ENCODE peak calls at places on chromosome 21, in seven cellular contexts. G is CD8-positive, alpha-beta T cell; X is heart right ventricle; B is ovary; M is spleen; Y is psoas muscle; Z is thyroid gland. U is an unnamed sample.

GRCh38 chr21:38628426-38628825 is 130.1 kb upstream of the ERG start:
- DNase-seq in Y (no peak), X (no peak), G (no peak), M (no peak), B (no peak), Z (no peak), U (no peak)

GRCh38 chr21:32844653-32845443 is 73.3 kb upstream of the PAXBP1 start:
- DNase-seq in G (no peak), B (no peak), Y (no peak), Z (no peak), X (no peak), M (no peak), U (no peak)

GRCh38 chr21:44984428-44984791 is 44.6 kb downstream of the SLX9 start:
- DNase-seq in Y (peak), Z (no peak), B (no peak), M (peak), X (peak), G (no peak), U (no peak)

GRCh38 chr21:41895643-41896493 is 16.7 kb upstream of the PRDM15 start:
- DNase-seq in Y (no peak), B (no peak), M (peak), X (no peak), G (peak), Z (peak), U (no peak)

GRCh38 chr21:37496972-37497371 is 130.4 kb downstream of the DYRK1A start:
- DNase-seq in G (no peak), M (no peak), Z (no peak), B (no peak), Y (no peak), X (no peak), U (no peak)

GRCh38 chr21:46158666-46159300 is 3.4 kb upstream of the FTCD start:
- DNase-seq in Z (no peak), G (no peak), X (no peak), Y (peak), B (no peak), M (no peak), U (peak)

GRCh38 chr21:30408782-30409494 is 13.1 kb downstream of the KRTAP13-1 start:
- DNase-seq in Y (no peak), Z (peak), G (no peak), B (no peak), X (peak), M (no peak), U (no peak)

GRCh38 chr21:32411366-32412161 is 942 bp upstream of the EVA1C start:
- DNase-seq in Y (peak), X (peak), M (peak), B (peak), G (peak), Z (peak), U (peak)

GRCh38 chr21:31877558-31877957 is 4.7 kb downstream of the HUNK start:
- DNase-seq in G (no peak), Y (no peak), M (peak), B (no peak), Z (no peak), X (no peak), U (no peak)

GRCh38 chr21:31665397-31665796 is 5.9 kb downstream of the SOD1 start:
- DNase-seq in X (no peak), B (no peak), Z (no peak), M (no peak), Y (no peak), G (no peak), U (no peak)

GRCh38 chr21:19992540-19992939 is 1005.7 kb upstream of the NCAM2 start:
- DNase-seq in B (no peak), X (no peak), G (no peak), Y (no peak), Z (no peak), M (no peak), U (no peak)

GRCh38 chr21:36606292-36606982 is 92.5 kb upstream of the SIM2 start:
- DNase-seq in G (no peak), X (no peak), B (no peak), Y (no peak), Z (no peak), M (no peak), U (no peak)

GRCh38 chr21:31554511-31555022 is 104.9 kb upstream of the SOD1 start:
- DNase-seq in Z (no peak), Y (no peak), G (no peak), X (no peak), B (no peak), M (no peak), U (no peak)

GRCh38 chr21:37257526-37257966 is 9.6 kb downstream of the VPS26C start:
- DNase-seq in B (peak), Y (peak), Z (peak), G (no peak), M (peak), X (no peak), U (no peak)

GRCh38 chr21:31310750-31311149 is 33.3 kb downstream of the TIAM1 start:
- DNase-seq in G (no peak), M (no peak), X (no peak), B (no peak), Y (no peak), Z (no peak), U (no peak)

GRCh38 chr21:42571391-42572150 is 57.9 kb downstream of the SLC37A1 start:
- DNase-seq in B (no peak), X (no peak), G (no peak), Z (no peak), Y (peak), M (peak), U (no peak)

GRCh38 chr21:45504021-45504515 is 38.2 kb downstream of the SLC19A1 start:
- DNase-seq in B (peak), Z (no peak), M (peak), X (peak), G (no peak), Y (peak), U (no peak)

GRCh38 chr21:45541221-45542039 is 810 bp downstream of the SLC19A1 start:
- DNase-seq in X (peak), Y (peak), G (peak), B (peak), M (peak), Z (peak), U (peak)

GRCh38 chr21:41183575-41183974 is 15.6 kb downstream of the BACE2 start:
- DNase-seq in M (no peak), X (no peak), Z (no peak), B (no peak), G (no peak), Y (no peak), U (no peak)

GRCh38 chr21:42626171-42626570 is 27.2 kb upstream of the PDE9A start:
- DNase-seq in B (no peak), Z (no peak), Y (no peak), M (peak), G (no peak), X (no peak), U (no peak)

GRCh38 chr21:38849776-38850175 is 44.0 kb downstream of the ETS2 start:
- DNase-seq in M (no peak), X (no peak), Y (no peak), Z (no peak), G (no peak), B (no peak), U (no peak)

GRCh38 chr21:14863745-14864210 is 201.0 kb downstream of the NRIP1 start:
- DNase-seq in Z (no peak), B (no peak), G (no peak), X (no peak), M (no peak), Y (no peak), U (no peak)

GRCh38 chr21:36487641-36488307 is 7.9 kb upstream of the CLDN14 start:
- DNase-seq in G (no peak), X (no peak), Y (no peak), Z (no peak), M (no peak), B (no peak), U (no peak)

GRCh38 chr21:33949516-33950424 is 34.2 kb upstream of the ATP5PO start:
- DNase-seq in M (no peak), X (no peak), Z (no peak), G (peak), Y (no peak), B (no peak), U (no peak)

GRCh38 chr21:32131960-32132359 is 146.9 kb downstream of the MIS18A start:
- DNase-seq in G (no peak), X (no peak), Z (peak), M (no peak), Y (no peak), B (no peak), U (no peak)

GRCh38 chr21:45588861-45589491 is 46.7 kb upstream of the SLC19A1 start:
- DNase-seq in Z (no peak), M (no peak), G (no peak), B (no peak), Y (no peak), X (no peak), U (no peak)

GRCh38 chr21:38768385-38769071 is 37.2 kb upstream of the ETS2 start:
- DNase-seq in Y (no peak), Z (no peak), M (no peak), X (no peak), B (no peak), G (no peak), U (no peak)

GRCh38 chr21:45539046-45539795 is 3.0 kb downstream of the SLC19A1 start:
- DNase-seq in G (no peak), X (no peak), M (peak), Z (peak), Y (peak), B (peak), U (peak)

GRCh38 chr21:36729301-36729970 is 30.5 kb downstream of the SIM2 start:
- DNase-seq in B (no peak), Z (no peak), X (no peak), Y (no peak), G (no peak), M (peak), U (peak)

GRCh38 chr21:16965424-16965823 is 547.4 kb upstream of the CXADR start:
- DNase-seq in G (no peak), X (no peak), B (no peak), Y (no peak), M (no peak), Z (no peak), U (no peak)
- H3K27ac ChIP-seq in G (no peak), X (no peak), B (no peak), Y (no peak), M (no peak), Z (no peak), U (no peak)

GRCh38 chr21:29124645-29125044 is 5.8 kb upstream of the MAP3K7CL start:
- DNase-seq in G (no peak), Y (no peak), X (no peak), Z (no peak), B (no peak), M (no peak), U (no peak)
- H3K4me3 ChIP-seq in G (no peak), Y (no peak), X (no peak), Z (no peak), B (no peak), M (no peak), U (no peak)

GRCh38 chr21:29155933-29156260 is 25.5 kb downstream of the MAP3K7CL start:
- DNase-seq in Z (no peak), G (no peak), B (no peak), M (no peak), X (no peak), Y (no peak), U (no peak)

GRCh38 chr21:29152936-29153335 is 22.5 kb downstream of the MAP3K7CL start:
- DNase-seq in B (no peak), M (no peak), G (no peak), Y (no peak), Z (no peak), X (no peak), U (no peak)

GRCh38 chr21:29157084-29157483 is 26.6 kb downstream of the MAP3K7CL start:
- DNase-seq in B (no peak), M (no peak), Z (no peak), G (no peak), X (no peak), Y (no peak), U (no peak)

GRCh38 chr21:29154270-29154669 is 23.8 kb downstream of the MAP3K7CL start:
- DNase-seq in G (no peak), M (no peak), B (no peak), Z (no peak), Y (no peak), X (no peak), U (no peak)

DNA sequence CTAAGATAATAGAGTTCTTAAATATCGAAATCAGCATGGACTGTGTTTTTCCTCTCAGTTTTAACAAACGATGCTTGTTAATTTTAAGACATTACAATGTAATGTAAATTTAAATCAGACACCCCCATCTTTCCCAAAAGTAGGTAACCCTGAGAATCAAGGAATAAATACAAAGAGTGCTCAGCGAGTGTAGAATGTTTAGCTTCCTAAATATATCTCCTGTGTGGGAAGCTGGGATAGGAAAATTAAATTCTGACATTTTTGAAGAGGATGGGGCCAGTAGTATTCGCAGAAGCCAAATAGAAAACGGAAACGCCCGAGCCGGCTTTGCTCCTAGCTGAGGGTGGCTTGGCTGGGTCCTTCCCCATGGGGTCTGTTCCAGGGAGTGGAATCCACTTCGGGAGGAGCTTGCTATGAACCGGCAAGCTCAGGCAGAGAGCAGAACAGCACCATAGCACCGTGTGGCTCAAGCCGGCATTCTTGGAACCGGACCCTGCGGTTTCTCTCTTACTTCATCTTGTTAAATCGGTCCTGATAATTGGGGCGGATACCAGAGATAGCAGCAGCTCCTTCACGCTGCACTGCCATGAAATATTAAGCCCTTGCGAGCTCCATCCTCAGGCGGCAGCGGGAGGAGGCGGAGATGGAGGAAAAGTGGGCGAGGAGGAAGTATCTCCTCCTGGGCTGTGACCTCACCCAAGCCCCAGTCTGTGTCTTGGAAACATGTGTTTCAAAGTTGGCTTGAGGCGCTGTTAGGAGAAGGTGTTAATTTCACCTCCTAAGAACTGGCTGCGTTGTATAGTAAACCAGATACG is 24.9 kb downstream of the MAP3K7CL start:
- DNase-seq in X (peak), Z (peak), M (no peak), G (no peak), B (peak), Y (peak), U (peak)
- TF ChIP-seq CTCF in X (no peak), Z (no peak), M (no peak), G (no peak), B (no peak), Y (no peak), U (no peak)

GRCh38 chr21:43789276-43790052 is at the start of gene RRP1:
- DNase-seq in M (peak), Z (peak), X (peak), B (peak), G (peak), Y (peak), U (peak)
- H3K27ac ChIP-seq in M (peak), Z (peak), X (peak), B (peak), G (peak), Y (peak), U (peak)

GRCh38 chr21:35045539-35046222 is 3.4 kb downstream of the RUNX1 start:
- DNase-seq in Y (no peak), X (no peak), Z (no peak), G (peak), M (no peak), B (no peak), U (no peak)
- H3K4me3 ChIP-seq in Y (peak), X (no peak), Z (no peak), G (peak), M (peak), B (no peak), U (no peak)

DNA sequence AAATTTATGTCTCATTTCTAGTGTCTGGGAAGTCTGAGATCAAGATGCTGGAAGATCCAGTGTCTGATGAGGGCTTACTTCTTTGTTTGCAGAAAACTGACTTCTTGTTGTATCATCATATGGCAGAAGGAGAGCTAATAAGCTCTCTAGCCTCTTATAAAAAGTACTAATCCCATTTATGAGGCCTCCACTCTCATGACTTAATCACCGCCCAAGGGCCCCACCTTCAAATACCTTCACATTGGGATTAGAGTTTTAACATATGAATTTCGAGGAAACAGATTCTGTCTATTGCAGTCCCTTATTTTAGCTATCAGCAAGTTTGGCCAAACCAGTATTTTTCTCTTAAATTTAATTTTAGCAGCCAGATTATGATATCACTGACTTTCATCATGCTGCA is 150.2 kb upstream of the TMPRSS15 start:
- DNase-seq in Y (no peak), Z (no peak), M (no peak), G (no peak), B (no peak), X (no peak), U (no peak)
- TF ChIP-seq CTCF in Y (no peak), Z (no peak), M (no peak), G (no peak), B (no peak), X (no peak), U (no peak)

GRCh38 chr21:16588433-16588860 is 858.7 kb downstream of the USP25 start:
- DNase-seq in Y (peak), Z (peak), X (peak), B (peak), M (no peak), G (no peak), U (peak)
- H3K27ac ChIP-seq in Y (peak), Z (peak), X (peak), B (peak), M (no peak), G (no peak), U (peak)

GRCh38 chr21:17911628-17912027 is 92.5 kb upstream of the C21orf91 start:
- DNase-seq in M (no peak), Y (no peak), Z (no peak), B (no peak), X (no peak), G (no peak), U (no peak)

GRCh38 chr21:17921579-17922530 is 102.7 kb upstream of the C21orf91 start:
- DNase-seq in X (no peak), M (no peak), Z (no peak), B (no peak), G (no peak), Y (no peak), U (no peak)

DNA sequence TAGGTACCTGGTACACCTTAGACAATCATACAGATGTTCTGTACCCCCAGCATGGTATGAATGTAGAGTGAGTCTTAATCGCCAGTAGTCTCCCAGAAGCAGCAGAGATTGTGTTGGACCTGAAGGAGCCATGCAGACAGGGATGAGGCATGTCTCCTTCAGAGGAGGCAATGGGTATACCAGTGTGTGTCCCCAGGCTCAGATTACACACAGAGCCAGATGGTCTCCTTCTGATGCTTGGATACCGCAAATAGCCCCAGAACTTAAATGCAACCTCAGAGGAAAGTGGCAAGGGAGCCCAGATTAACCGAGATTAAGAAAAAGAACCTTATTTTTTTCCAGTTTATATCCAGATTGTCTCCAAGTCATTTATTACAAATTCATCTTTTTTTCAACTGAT is 96.8 kb upstream of the C21orf91 start:
- DNase-seq in X (no peak), Z (no peak), B (no peak), Y (no peak), G (no peak), M (no peak), U (no peak)
- H3K4me3 ChIP-seq in X (no peak), Z (no peak), B (no peak), Y (no peak), G (no peak), M (no peak), U (no peak)

DNA sequence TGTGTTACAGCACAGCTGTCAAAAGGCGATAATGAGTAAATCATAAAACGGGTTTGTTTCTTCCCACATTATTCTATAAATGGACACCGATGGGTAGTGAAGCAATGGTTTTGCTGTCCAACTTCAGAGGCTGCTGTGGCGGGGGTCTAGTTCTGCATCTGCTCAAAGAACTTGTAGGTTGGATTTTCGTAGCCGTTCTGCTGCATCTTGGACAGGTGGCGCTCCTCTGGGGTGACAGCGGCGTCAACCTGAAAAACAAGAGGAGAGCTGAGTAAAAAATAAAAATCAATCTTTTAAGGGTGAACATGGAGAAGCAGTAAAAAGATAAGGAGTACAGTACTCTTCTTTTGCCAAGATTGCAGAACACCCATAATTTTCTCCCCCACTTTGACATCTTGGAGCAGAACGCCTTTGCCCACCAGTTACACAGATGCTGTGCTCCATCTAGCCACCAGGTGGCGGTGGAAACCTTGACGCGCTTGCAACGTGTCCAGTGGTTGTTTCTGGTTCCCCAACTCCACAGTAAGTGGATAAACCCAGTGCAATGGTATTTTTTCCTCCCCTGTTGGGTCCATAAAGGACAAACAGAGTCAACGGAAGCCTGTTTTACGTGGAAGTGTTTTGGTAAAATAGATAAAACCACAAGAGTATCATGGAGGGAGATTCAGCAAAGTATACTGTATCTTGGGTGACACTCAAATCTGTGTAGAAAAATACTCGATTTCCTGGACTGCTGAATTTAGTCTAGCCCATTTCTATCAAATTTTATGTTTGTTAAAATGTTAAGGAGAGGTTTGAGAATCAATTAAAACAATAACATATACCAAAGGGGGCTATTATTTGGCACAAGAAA is 147.0 kb downstream of the GABPA start:
- DNase-seq in X (peak), Y (peak), B (peak), G (peak), Z (peak), M (peak), U (no peak)
- TF ChIP-seq CTCF in X (peak), Y (peak), B (peak), G (peak), Z (peak), M (peak), U (peak)